ENCODE peak calls at places on chromosomes 6 and 20, in six cellular contexts. One of them, this sample, is unnamed.
A peak's percentile ranks its signal among the peaks of the same experiment; 100 is the strongest.

GRCh38 chr20:57866250-57867106 is 156.7 kb upstream of the PMEPA1 start:
- DNase-seq in trophoblast cell: no peak
- DNase-seq in H9: no peak
- DNase-seq in neuronal stem cell: no peak
- DNase-seq in IMR-90: no peak
- DNase-seq in mesenchymal stem cell: no peak
- DNase-seq in this sample: peak; percentile 36

GRCh38 chr6:10256113-10256690 is 158.7 kb downstream of the TFAP2A start:
- DNase-seq in IMR-90: no peak
- DNase-seq in mesenchymal stem cell: no peak
- DNase-seq in neuronal stem cell: no peak
- DNase-seq in H9: no peak
- DNase-seq in trophoblast cell: peak; percentile 75
- DNase-seq in this sample: no peak

GRCh38 chr20:46131396-46131795 is 13.3 kb downstream of the CD40 start:
- DNase-seq in mesenchymal stem cell: no peak
- DNase-seq in neuronal stem cell: no peak
- DNase-seq in trophoblast cell: no peak
- DNase-seq in H9: no peak
- DNase-seq in IMR-90: peak; percentile 5
- DNase-seq in this sample: no peak

GRCh38 chr6:94065707-94066337 is 646.5 kb upstream of the EPHA7 start:
- DNase-seq in neuronal stem cell: no peak
- DNase-seq in H9: no peak
- DNase-seq in trophoblast cell: no peak
- DNase-seq in IMR-90: no peak
- DNase-seq in mesenchymal stem cell: no peak
- DNase-seq in this sample: no peak

GRCh38 chr20:1838479-1839279 is 56.5 kb upstream of the SIRPA start:
- DNase-seq in trophoblast cell: no peak
- DNase-seq in neuronal stem cell: no peak
- DNase-seq in mesenchymal stem cell: no peak
- DNase-seq in H9: no peak
- DNase-seq in IMR-90: no peak
- DNase-seq in this sample: peak; percentile 42

GRCh38 chr6:127458817-127459216 is 372 bp downstream of the KIAA0408 start:
- DNase-seq in IMR-90: peak; percentile 59
- DNase-seq in mesenchymal stem cell: peak; percentile 78
- DNase-seq in trophoblast cell: peak; percentile 9
- DNase-seq in neuronal stem cell: no peak
- DNase-seq in H9: no peak
- DNase-seq in this sample: no peak

GRCh38 chr6:3844097-3844463 is 5.1 kb upstream of the FAM50B start:
- DNase-seq in IMR-90: peak; percentile 82
- DNase-seq in H9: no peak
- DNase-seq in mesenchymal stem cell: peak; percentile 51
- DNase-seq in trophoblast cell: peak; percentile 72
- DNase-seq in neuronal stem cell: no peak
- DNase-seq in this sample: no peak

GRCh38 chr6:163577404-163577803 is 162.9 kb downstream of the QKI start:
- DNase-seq in trophoblast cell: no peak
- DNase-seq in H9: no peak
- DNase-seq in mesenchymal stem cell: no peak
- DNase-seq in IMR-90: no peak
- DNase-seq in neuronal stem cell: no peak
- DNase-seq in this sample: peak; percentile 58

GRCh38 chr20:44928595-44928994 is 18.7 kb downstream of the PABPC1L start:
- DNase-seq in mesenchymal stem cell: no peak
- DNase-seq in H9: no peak
- DNase-seq in trophoblast cell: no peak
- DNase-seq in IMR-90: no peak
- DNase-seq in neuronal stem cell: no peak
- DNase-seq in this sample: no peak

GRCh38 chr6:108260809-108261569 is at the start of gene SNX3:
- DNase-seq in trophoblast cell: peak; percentile 97
- DNase-seq in neuronal stem cell: peak; percentile 92
- DNase-seq in IMR-90: peak; percentile 96
- DNase-seq in H9: peak; percentile 98
- DNase-seq in mesenchymal stem cell: peak; percentile 98
- DNase-seq in this sample: peak; percentile 98
- H3K23ac ChIP-seq in trophoblast cell: no peak within 1 kb of the TSS
- H3K23ac ChIP-seq in neuronal stem cell: peak within 1 kb of the TSS; percentile 85
- H3K23ac ChIP-seq in IMR-90: peak within 1 kb of the TSS; percentile 96
- H3K23ac ChIP-seq in H9: no peak within 1 kb of the TSS
- H3K23ac ChIP-seq in mesenchymal stem cell: no peak within 1 kb of the TSS
- H3K23ac ChIP-seq in this sample: peak within 1 kb of the TSS; percentile 16

DNA sequence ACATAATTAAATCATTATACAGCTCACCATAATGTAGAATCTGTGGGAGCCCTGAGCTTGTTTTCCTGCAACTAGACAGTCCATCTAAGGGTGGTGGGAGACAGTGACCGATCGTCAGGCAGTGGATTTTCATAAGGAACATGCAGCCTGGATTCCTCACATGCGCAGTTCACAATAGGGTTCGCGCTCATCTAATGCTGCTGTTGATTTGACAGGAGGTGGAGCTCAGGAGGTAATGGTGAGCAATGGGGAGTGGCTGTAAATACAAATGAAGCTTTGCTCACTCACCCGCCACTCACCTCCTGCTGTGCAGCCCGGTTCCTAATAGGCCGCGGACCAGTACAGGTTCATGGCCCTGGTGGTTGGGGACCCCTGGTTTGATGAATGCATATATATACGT is 141.5 kb downstream of the TBC1D7 start:
- DNase-seq in IMR-90: no peak
- DNase-seq in mesenchymal stem cell: no peak
- DNase-seq in H9: no peak
- DNase-seq in trophoblast cell: no peak
- DNase-seq in neuronal stem cell: no peak
- DNase-seq in this sample: no peak
- H2AK5ac ChIP-seq in IMR-90: no peak overlapping the region
- H2AK5ac ChIP-seq in mesenchymal stem cell: no peak overlapping the region
- H2AK5ac ChIP-seq in H9: no peak overlapping the region
- H2AK5ac ChIP-seq in trophoblast cell: no peak overlapping the region
- H2AK5ac ChIP-seq in neuronal stem cell: no peak overlapping the region
- H2AK5ac ChIP-seq in this sample: no peak overlapping the region

GRCh38 chr6:33851959-33852358 is 48.2 kb upstream of the MLN start:
- DNase-seq in trophoblast cell: peak; percentile 25
- DNase-seq in H9: peak; percentile 94
- DNase-seq in mesenchymal stem cell: peak; percentile 33
- DNase-seq in IMR-90: no peak
- DNase-seq in neuronal stem cell: peak; percentile 15
- DNase-seq in this sample: peak; percentile 96

GRCh38 chr6:33850294-33850693 is 46.5 kb upstream of the MLN start:
- DNase-seq in neuronal stem cell: no peak
- DNase-seq in mesenchymal stem cell: no peak
- DNase-seq in H9: no peak
- DNase-seq in trophoblast cell: no peak
- DNase-seq in IMR-90: no peak
- DNase-seq in this sample: no peak

GRCh38 chr6:33849500-33850075 is 45.8 kb upstream of the MLN start:
- DNase-seq in trophoblast cell: no peak
- DNase-seq in neuronal stem cell: no peak
- DNase-seq in IMR-90: no peak
- DNase-seq in mesenchymal stem cell: no peak
- DNase-seq in H9: no peak
- DNase-seq in this sample: no peak

GRCh38 chr6:33853026-33853425 is 49.2 kb upstream of the MLN start:
- DNase-seq in trophoblast cell: no peak
- DNase-seq in mesenchymal stem cell: no peak
- DNase-seq in H9: no peak
- DNase-seq in IMR-90: no peak
- DNase-seq in neuronal stem cell: no peak
- DNase-seq in this sample: no peak

DNA sequence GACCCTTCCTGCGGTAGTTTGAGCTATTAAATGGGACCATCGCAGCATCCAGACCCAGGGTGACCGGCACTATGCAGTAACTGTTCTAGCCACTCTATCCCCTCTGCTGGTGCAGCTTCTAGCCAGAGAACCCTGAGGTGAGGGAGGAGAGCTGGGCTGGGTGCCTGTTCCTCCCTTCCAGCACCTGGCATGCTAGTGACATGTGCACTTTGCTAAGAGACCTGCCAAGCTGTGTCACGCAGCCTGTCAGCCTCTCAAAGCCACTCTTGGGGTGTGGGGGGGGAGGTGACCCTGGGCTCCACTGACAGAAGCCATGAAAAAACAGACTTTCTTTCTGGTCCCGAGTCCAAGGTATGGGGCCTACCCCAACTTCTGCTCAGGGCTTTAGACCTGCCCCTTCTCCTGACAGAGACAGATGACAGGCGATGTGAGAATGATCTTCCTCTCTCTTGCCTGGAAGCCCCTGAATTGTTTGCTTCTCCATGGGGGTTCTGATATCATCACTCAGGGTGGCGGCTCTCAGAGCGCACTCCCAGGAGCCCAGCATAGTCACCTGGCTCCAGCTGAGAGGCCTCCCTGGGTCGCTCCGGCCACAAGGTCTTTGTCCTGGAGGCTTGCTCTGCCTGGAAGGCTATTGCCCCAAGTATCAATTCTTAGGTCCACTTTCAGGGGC is 47.2 kb upstream of the MLN start:
- DNase-seq in mesenchymal stem cell: no peak
- DNase-seq in neuronal stem cell: no peak
- DNase-seq in H9: no peak
- DNase-seq in IMR-90: no peak
- DNase-seq in trophoblast cell: no peak
- DNase-seq in this sample: peak; percentile 56
- H3K18ac ChIP-seq in mesenchymal stem cell: no peak overlapping the region
- H3K18ac ChIP-seq in neuronal stem cell: peak overlapping the region; percentile 35
- H3K18ac ChIP-seq in H9: no peak overlapping the region
- H3K18ac ChIP-seq in IMR-90: no peak overlapping the region
- H3K18ac ChIP-seq in trophoblast cell: no peak overlapping the region
- H3K18ac ChIP-seq in this sample: no peak overlapping the region

DNA sequence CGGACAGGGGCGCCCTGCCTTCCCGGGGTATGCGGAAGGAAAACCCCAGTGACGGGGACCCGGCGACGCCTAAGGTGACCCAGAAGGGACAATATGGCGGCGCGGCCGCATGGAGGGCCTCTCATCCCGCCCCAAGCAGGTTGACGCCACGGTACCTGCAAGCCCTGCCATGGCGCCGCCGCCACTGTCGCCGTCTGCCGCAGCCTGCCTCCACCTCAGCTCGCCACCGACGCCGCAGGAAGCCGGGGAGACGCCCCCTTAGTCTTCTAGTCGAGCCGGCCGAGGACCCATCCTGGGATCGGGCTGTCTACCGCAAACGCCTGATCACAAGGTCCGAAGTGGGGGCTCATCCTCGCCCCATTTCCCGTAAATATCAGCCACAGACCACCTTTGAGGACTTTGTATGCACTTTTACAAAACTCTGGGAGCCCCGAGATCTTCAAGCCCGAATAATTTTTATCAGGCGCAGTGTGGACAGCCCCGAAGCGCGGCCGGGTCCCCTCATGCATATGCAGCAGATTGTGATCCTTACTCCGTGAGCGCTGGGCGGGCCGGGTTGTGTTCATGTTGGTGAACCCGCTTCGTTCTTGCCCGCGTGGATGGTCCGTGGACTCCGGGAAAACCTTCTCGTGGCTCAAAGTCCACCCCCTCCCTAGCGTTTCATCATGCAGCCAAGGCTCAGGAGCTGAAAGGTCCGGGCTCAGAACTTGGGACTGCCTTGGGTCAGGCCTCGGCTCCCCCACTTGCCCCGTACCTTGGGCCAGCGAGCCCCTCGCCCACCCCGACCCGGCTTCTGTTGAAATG is at the start of gene BLCAP:
- DNase-seq in mesenchymal stem cell: peak; percentile 90
- DNase-seq in neuronal stem cell: peak; percentile 92
- DNase-seq in trophoblast cell: peak; percentile 89
- DNase-seq in H9: peak; percentile 90
- DNase-seq in IMR-90: peak; percentile 78
- DNase-seq in this sample: peak; percentile 93
- H3K23ac ChIP-seq in mesenchymal stem cell: no peak within 1 kb of the TSS
- H3K23ac ChIP-seq in neuronal stem cell: peak within 1 kb of the TSS; percentile 82
- H3K23ac ChIP-seq in trophoblast cell: no peak within 1 kb of the TSS
- H3K23ac ChIP-seq in H9: no peak within 1 kb of the TSS
- H3K23ac ChIP-seq in IMR-90: peak within 1 kb of the TSS; percentile 96
- H3K23ac ChIP-seq in this sample: peak within 1 kb of the TSS; percentile 73

DNA sequence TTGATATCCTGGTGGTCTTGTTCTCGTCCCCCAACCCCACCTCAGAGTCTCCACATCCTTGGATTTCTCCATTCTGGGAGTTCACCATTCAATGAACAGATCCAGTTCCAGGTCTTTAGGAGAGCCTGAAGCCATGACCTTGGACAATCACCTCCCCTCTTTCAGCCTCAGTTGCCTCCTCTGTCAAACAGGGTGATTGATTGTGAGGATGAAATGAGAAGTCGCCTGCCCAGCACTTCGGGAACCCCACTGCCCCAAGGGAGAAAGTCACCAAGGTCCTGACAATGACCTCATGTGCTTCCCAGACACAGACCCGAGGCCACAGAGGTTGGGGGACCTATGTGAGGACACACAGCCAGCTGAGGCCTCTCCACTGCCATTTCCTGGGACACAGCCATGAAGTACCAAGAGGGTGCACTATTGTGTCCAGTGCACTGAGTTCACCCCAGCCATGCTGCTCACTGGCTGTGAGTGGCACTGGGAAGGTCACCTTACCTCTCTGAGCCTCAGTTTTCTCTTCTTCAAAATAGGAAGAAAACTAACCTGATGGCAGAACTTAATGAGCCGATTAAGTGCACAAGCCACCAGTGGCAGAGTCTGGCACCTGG is 61.7 kb downstream of the SNAI1 start:
- DNase-seq in mesenchymal stem cell: no peak
- DNase-seq in H9: no peak
- DNase-seq in trophoblast cell: no peak
- DNase-seq in IMR-90: no peak
- DNase-seq in neuronal stem cell: no peak
- DNase-seq in this sample: no peak
- H2AK5ac ChIP-seq in mesenchymal stem cell: peak overlapping the region; percentile 43
- H2AK5ac ChIP-seq in H9: no peak overlapping the region
- H2AK5ac ChIP-seq in trophoblast cell: peak overlapping the region; percentile 11
- H2AK5ac ChIP-seq in IMR-90: peak overlapping the region; percentile 72
- H2AK5ac ChIP-seq in neuronal stem cell: peak overlapping the region; percentile 79
- H2AK5ac ChIP-seq in this sample: no peak overlapping the region

GRCh38 chr6:55009114-55009513 is 162.5 kb downstream of the FAM83B start:
- DNase-seq in IMR-90: no peak
- DNase-seq in neuronal stem cell: no peak
- DNase-seq in trophoblast cell: no peak
- DNase-seq in mesenchymal stem cell: no peak
- DNase-seq in H9: peak; percentile 56
- DNase-seq in this sample: peak; percentile 29
- H3K18ac ChIP-seq in IMR-90: no peak overlapping the region
- H3K18ac ChIP-seq in neuronal stem cell: peak overlapping the region; percentile 83
- H3K18ac ChIP-seq in trophoblast cell: no peak overlapping the region
- H3K18ac ChIP-seq in mesenchymal stem cell: no peak overlapping the region
- H3K18ac ChIP-seq in H9: no peak overlapping the region
- H3K18ac ChIP-seq in this sample: no peak overlapping the region

GRCh38 chr20:35454881-35455609 is at the start of gene CEP250:
- DNase-seq in neuronal stem cell: peak; percentile 98
- DNase-seq in trophoblast cell: peak; percentile 98
- DNase-seq in H9: peak; percentile 98
- DNase-seq in mesenchymal stem cell: peak; percentile 96
- DNase-seq in IMR-90: peak; percentile 92
- DNase-seq in this sample: peak; percentile 99
- H3K23ac ChIP-seq in neuronal stem cell: peak within 1 kb of the TSS; percentile 92
- H3K23ac ChIP-seq in trophoblast cell: no peak within 1 kb of the TSS
- H3K23ac ChIP-seq in H9: no peak within 1 kb of the TSS
- H3K23ac ChIP-seq in mesenchymal stem cell: no peak within 1 kb of the TSS
- H3K23ac ChIP-seq in IMR-90: peak within 1 kb of the TSS; percentile 99
- H3K23ac ChIP-seq in this sample: no peak within 1 kb of the TSS